ENCODE peak calls at places on chromosomes 5 and 9, in six cellular contexts. A is central memory CD4-positive, alpha-beta T cell; Q is foreskin keratinocyte; K is AG09309; E is AG09319; O is astrocyte of the spinal cord. C is an unnamed sample.

GRCh38 chr5:1447772-1448361 is 2.6 kb upstream of the SLC6A3 start:
- DNase-seq in A (no peak), Q (no peak), K (no peak), E (no peak), O (no peak), C (no peak)

GRCh38 chr5:90020575-90021535 is 388.7 kb downstream of the CETN3 start:
- DNase-seq in A (no peak), Q (peak), K (peak), E (no peak), O (peak), C (no peak)

GRCh38 chr9:78783743-78784142 is 486.8 kb downstream of the PSAT1 start:
- DNase-seq in A (no peak), Q (no peak), K (no peak), E (no peak), O (no peak), C (no peak)

GRCh38 chr5:68285857-68286611 is 70.5 kb downstream of the PIK3R1 start:
- DNase-seq in A (peak), Q (no peak), K (no peak), E (no peak), O (peak), C (no peak)

GRCh38 chr9:17995031-17995430 is 416.2 kb downstream of the SH3GL2 start:
- DNase-seq in A (no peak), Q (no peak), K (no peak), E (no peak), O (no peak), C (no peak)

GRCh38 chr5:44665101-44665701 is 143.5 kb upstream of the MRPS30 start:
- DNase-seq in A (no peak), Q (peak), K (no peak), E (peak), O (no peak), C (no peak)

GRCh38 chr5:37835400-37835973 is 4.4 kb downstream of the GDNF start:
- DNase-seq in A (no peak), Q (no peak), K (no peak), E (no peak), O (no peak), C (no peak)

GRCh38 chr5:122300968-122301367 is 11.1 kb upstream of the SNCAIP start:
- DNase-seq in A (no peak), Q (no peak), K (no peak), E (no peak), O (no peak), C (no peak)